ENCODE peak calls at places on chromosome 15, in eight cellular contexts. U is tibial artery, T is body of pancreas, C is Panc1, O is DND-41, Q is mammary epithelial cell, R is endothelial cell of umbilical vein, E is left ventricle myocardium inferior. S is an unnamed sample. For H3K4me1, the result is how much of the 10 kb centered on the place peaks cover.

GRCh38 chr15:61157933-61158332 is 71.2 kb downstream of the RORA start:
- DNase-seq in Q (no peak), U (peak), O (no peak), C (no peak), T (peak), E (peak), R (no peak), S (no peak)

GRCh38 chr15:42035362-42035761 is 14.5 kb upstream of the PLA2G4E start:
- DNase-seq in R (no peak), E (no peak), Q (peak), C (no peak), O (no peak), T (no peak), U (no peak), S (peak)

GRCh38 chr15:55770808-55771207 is 27.9 kb upstream of the PRTG start:
- DNase-seq in T (no peak), Q (no peak), U (no peak), E (no peak), R (no peak), C (no peak), O (no peak), S (no peak)

GRCh38 chr15:80228959-80229610 is 22.9 kb downstream of the CTXND1 start:
- DNase-seq in Q (peak), C (no peak), O (no peak), R (no peak), U (no peak), T (no peak), E (no peak), S (no peak)

GRCh38 chr15:80061581-80061980 is 2.1 kb downstream of the ZFAND6 start:
- DNase-seq in T (no peak), E (no peak), C (no peak), R (no peak), U (no peak), O (no peak), Q (no peak), S (no peak)

GRCh38 chr15:75578206-75578947 is 738 bp downstream of the PTPN9 start:
- DNase-seq in Q (peak), R (peak), T (peak), C (no peak), U (no peak), E (peak), O (peak), S (peak)

GRCh38 chr15:70597056-70597603 is 166.2 kb downstream of the UACA start:
- DNase-seq in R (no peak), E (no peak), O (no peak), C (no peak), T (no peak), Q (peak), U (no peak), S (no peak)

GRCh38 chr15:64144565-64145281 is 6.8 kb upstream of the SNX22 start:
- DNase-seq in O (no peak), T (no peak), U (no peak), C (no peak), Q (peak), R (no peak), E (no peak), S (peak)

GRCh38 chr15:98567951-98568350 is 80.4 kb upstream of the IGF1R start:
- DNase-seq in U (no peak), O (no peak), Q (peak), C (no peak), R (no peak), E (no peak), T (no peak), S (no peak)

GRCh38 chr15:63923993-63924950 is 90.5 kb upstream of the HERC1 start:
- DNase-seq in Q (no peak), R (no peak), C (no peak), T (no peak), E (no peak), O (no peak), U (no peak), S (no peak)

GRCh38 chr15:63246691-63247464 is 30.5 kb upstream of the APH1B start:
- DNase-seq in Q (peak), O (no peak), C (no peak), R (no peak), U (peak), E (no peak), T (peak), S (no peak)

GRCh38 chr15:33357845-33358244 is 47.1 kb downstream of the RYR3 start:
- DNase-seq in O (no peak), U (no peak), E (no peak), T (no peak), C (no peak), Q (peak), R (no peak), S (no peak)

GRCh38 chr15:81312790-81313543 is 11.0 kb downstream of the STARD5 start:
- DNase-seq in E (peak), R (peak), C (peak), U (peak), T (peak), O (no peak), Q (peak), S (no peak)

GRCh38 chr15:45180201-45180600 is 7.6 kb downstream of the SHF start:
- DNase-seq in O (no peak), Q (peak), E (no peak), U (no peak), C (no peak), T (no peak), R (no peak), S (no peak)

GRCh38 chr15:31483053-31483923 is 156.7 kb downstream of the KLF13 start:
- DNase-seq in O (no peak), C (no peak), R (no peak), T (no peak), E (no peak), U (no peak), Q (no peak), S (no peak)

GRCh38 chr15:81111510-81112375 is 22.3 kb upstream of the CFAP161 start:
- DNase-seq in U (no peak), E (no peak), R (no peak), Q (peak), T (no peak), C (no peak), O (no peak), S (no peak)

DNA sequence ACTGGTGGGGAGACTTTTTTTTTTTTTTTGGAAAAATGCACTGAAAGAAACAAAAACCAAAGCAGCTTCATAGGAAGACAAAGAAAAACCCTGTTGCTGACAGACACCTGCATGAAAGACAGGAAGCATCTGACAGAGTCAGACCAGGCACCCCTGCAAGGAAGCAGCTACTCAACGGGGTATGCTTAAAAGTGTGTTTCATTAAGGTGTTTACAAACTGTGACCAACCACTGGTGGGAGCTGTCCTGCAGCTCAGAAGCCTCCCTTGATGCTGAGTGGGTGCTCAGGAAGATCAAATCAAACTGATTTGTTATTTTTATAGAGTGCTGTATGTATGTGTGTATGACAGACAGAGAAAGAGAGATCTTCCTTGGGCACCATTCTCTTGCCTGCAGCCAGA is 34.7 kb upstream of the AGBL1 start:
- DNase-seq in E (no peak), T (no peak), C (no peak), O (peak), R (no peak), Q (no peak), U (no peak), S (peak)
- TF ChIP-seq CTCF in E (no peak), T (no peak), C (peak), O (peak), R (no peak), Q (no peak), U (no peak), S (peak)

DNA sequence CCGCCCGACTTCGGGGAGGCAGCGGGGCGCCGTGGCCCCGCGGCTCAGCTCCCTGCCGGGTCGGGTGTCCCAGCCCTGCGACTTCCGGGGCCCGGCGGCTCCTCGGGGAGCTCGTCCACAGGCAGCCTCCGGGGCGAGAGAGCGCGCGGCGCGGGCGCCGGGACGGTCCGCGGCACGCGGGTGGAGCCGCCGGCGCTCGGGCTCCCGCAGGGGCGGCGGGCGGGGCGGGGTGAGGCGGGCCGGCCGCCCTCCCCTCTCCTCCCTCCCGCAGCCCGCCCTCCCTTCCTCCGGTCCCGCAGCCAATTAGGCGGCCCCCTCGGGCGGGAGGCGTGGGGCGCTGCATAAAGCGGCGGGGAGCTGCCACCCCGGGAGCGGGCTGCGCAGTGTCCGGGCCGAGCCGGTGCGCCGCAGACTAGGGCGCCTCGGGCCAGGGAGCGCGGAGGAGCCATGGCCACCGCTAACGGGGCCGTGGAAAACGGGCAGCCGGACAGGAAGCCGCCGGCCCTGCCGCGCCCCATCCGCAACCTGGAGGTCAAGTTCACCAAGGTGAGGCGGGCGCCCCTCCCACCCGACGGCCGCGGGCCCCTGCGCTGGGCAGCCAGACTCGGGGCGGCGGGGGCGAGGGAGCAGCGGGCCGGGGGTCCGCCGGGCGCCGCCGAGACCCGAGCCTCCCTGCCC is at the start of gene ALDH1A3:
- DNase-seq in E (peak), O (no peak), Q (peak), C (no peak), U (no peak), R (no peak), T (peak), S (no peak)
- H3K4me3 ChIP-seq in E (peak), O (no peak), Q (peak), C (peak), U (peak), R (peak), T (peak), S (no peak)

GRCh38 chr15:68809517-68809916 is 11.2 kb downstream of the ANP32A start:
- DNase-seq in U (no peak), T (no peak), C (no peak), Q (no peak), E (no peak), O (no peak), R (no peak), S (no peak)
- H3K4me1 ChIP-seq in U (under half), T (under half), C (half or more), Q (under half), E (half or more), O (under half), R (under half), S (half or more)

DNA sequence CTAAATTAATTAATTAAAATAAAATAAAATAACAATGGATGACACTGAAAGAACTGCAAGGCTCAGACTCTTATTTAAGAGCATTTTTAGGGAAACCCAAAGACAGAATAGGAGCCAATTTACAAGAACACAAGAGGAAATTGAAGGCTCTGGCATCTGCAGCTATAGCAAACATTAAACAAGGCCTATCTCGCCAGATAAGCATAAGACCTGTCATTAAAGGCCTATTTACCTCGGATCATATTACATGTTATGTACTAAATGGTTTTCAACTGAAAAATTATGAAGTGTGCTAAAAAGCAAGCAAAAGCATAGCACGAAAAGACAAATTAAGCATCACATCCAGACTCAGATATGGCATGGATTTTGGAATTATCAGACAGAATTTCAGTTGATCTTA is 617.0 kb downstream of the SQOR start:
- DNase-seq in R (no peak), U (no peak), E (no peak), O (no peak), Q (no peak), C (no peak), T (peak), S (no peak)
- TF ChIP-seq CTCF in R (no peak), U (no peak), E (no peak), O (no peak), Q (no peak), C (no peak), T (no peak), S (no peak)

DNA sequence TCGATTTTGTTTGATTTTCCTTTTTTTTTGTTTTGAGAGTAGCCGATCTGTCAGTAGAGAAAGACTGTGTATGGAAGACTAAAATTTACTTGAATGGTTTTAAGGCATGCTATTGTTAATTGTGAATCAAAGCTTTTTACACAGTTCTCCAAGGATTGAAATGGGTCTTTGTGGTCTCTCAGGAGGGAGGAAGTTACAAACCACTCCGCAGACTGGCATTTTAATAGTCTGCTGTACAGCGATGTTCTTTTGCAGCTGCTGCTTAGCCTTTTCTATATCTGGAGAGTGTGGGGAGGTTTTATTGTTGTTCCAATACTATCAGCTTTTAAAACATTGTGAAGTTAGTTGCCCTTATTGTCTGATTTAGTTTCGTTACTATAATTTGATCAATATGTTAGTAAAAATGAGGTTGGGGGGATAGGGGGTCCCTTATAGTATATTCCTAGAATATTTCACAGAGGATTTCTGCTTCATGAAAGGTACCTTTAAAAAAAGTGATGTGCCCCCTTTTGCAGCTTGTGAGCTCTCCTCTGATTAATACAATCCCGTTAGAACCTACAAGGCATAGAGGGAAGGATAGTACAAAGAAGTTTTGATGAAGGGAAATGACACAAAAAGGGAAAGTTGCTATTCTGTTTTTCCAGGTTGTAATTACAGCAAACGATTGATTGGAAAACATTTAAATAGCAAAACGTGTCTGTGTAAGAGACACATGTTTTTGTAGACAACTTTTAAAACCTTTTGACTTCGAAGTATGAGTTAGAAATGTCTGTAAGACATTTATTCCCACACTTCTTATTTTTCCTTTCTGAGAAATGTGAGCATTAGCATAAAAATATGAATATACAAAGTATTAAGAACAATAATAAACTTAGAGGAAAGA is 158.3 kb upstream of the CGNL1 start:
- DNase-seq in C (no peak), R (peak), Q (peak), E (no peak), T (no peak), U (no peak), O (peak), S (no peak)
- H3K4me3 ChIP-seq in C (no peak), R (no peak), Q (no peak), E (no peak), T (no peak), U (no peak), O (no peak), S (no peak)

DNA sequence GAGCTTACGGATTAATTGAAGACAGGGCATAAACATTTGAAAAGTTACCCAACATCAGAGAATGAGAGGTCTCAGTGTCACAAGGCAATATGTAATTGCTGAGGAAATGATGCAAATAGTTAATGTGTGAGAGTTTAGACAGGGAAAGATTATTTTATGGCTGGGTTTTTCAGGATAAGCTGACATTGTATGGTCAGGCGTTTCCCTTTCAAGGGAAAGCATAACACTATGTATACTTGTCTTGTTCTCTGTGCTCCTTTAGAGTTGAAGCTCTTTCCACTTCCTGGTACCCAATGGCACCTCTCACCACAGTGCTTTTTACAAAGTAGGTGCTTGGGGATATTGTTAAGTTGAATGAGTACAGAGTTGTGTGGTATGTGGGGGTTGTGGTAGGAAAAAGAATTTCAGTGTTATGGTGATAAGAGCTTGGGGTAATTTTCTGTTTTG is 19.9 kb downstream of the IQGAP1 start:
- DNase-seq in O (no peak), R (peak), Q (no peak), U (no peak), C (no peak), E (no peak), T (no peak), S (no peak)
- H3K4me1 ChIP-seq in O (under half), R (half or more), Q (under half), U (half or more), C (half or more), E (half or more), T (under half), S (under half)

DNA sequence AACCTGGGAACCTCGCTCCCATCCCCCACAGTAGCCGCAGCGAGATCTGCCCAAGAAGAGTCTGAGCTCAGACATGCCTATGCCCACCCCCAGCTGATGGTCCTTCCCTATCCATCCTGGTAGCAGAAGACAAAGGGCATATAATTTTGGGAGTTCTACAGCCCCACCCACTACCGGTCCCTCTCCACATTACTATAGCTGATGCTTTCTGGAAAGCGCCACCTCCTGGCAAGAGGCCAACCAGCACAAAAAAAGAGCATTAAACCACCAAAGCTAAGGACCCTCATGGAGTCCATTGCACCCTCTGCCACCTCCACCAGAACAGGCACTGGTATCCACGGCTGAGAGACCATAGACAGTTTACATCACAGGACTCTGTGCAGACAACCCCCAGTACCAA is 168.4 kb downstream of the MEGF11 start:
- DNase-seq in C (no peak), E (no peak), R (no peak), Q (no peak), O (peak), T (no peak), U (no peak), S (peak)
- TF ChIP-seq CTCF in C (no peak), E (no peak), R (no peak), Q (no peak), O (peak), T (no peak), U (no peak), S (peak)